ENCODE peak calls at places on chromosome 9, in four cellular contexts. C is K562, W is HepG2, Q is SK-N-SH. P is an unnamed sample.

GRCh38 chr9:26243722-26244121 is 565.5 kb upstream of the TUSC1 start:
- DNase-seq in C (no peak), W (no peak), Q (no peak), P (no peak)

GRCh38 chr9:38484076-38484637 is 59.9 kb upstream of the IGFBPL1 start:
- DNase-seq in C (no peak), W (no peak), Q (no peak), P (no peak)

GRCh38 chr9:120892748-120893584 is 16.0 kb upstream of the PHF19 start:
- DNase-seq in C (no peak), W (no peak), Q (no peak), P (no peak)

GRCh38 chr9:13665418-13666066 is 386.1 kb upstream of the MPDZ start:
- DNase-seq in C (peak; percentile 5), W (peak; percentile 15), Q (no peak), P (no peak)

GRCh38 chr9:88586452-88586851 is 51.5 kb downstream of the NXNL2 start:
- DNase-seq in C (no peak), W (no peak), Q (no peak), P (no peak)

GRCh38 chr9:34719021-34719768 is 9.3 kb upstream of the CCL21 start:
- DNase-seq in C (no peak), W (no peak), Q (no peak), P (no peak)

GRCh38 chr9:127077658-127077975 is 44.8 kb downstream of the ANGPTL2 start:
- DNase-seq in C (no peak), W (no peak), Q (no peak), P (no peak)

GRCh38 chr9:72978724-72979123 is 25.9 kb upstream of the ALDH1A1 start:
- DNase-seq in C (no peak), W (no peak), Q (no peak), P (no peak)

GRCh38 chr9:93090091-93090655 is 5.8 kb upstream of the CARD19 start:
- DNase-seq in C (no peak), W (no peak), Q (no peak), P (no peak)

GRCh38 chr9:127444921-127445850 is 6.0 kb downstream of the RPL12 start:
- DNase-seq in C (no peak), W (no peak), Q (no peak), P (no peak)

GRCh38 chr9:73683862-73684591 is 532.4 kb downstream of the ANXA1 start:
- DNase-seq in C (no peak), W (peak; percentile 55), Q (peak; percentile 1), P (no peak)

GRCh38 chr9:127776919-127777280 is 1.6 kb downstream of the SH2D3C start:
- DNase-seq in C (no peak), W (no peak), Q (no peak), P (no peak)

GRCh38 chr9:77582572-77583365 is 65.4 kb downstream of the GNA14 start:
- DNase-seq in C (no peak), W (no peak), Q (no peak), P (no peak)

GRCh38 chr9:13857521-13857920 is 456.4 kb downstream of the NFIB start:
- DNase-seq in C (no peak), W (no peak), Q (no peak), P (no peak)

GRCh38 chr9:96449844-96450612 is at the start of gene HABP4:
- DNase-seq in C (peak; percentile 99), W (peak; percentile 87), Q (peak; percentile 97), P (peak; percentile 48)

GRCh38 chr9:78074385-78075291 is 43.0 kb upstream of the GNAQ start:
- DNase-seq in C (no peak), W (no peak), Q (no peak), P (no peak)

GRCh38 chr9:31671011-31671410 is 713.4 kb upstream of the ACO1 start:
- DNase-seq in C (no peak), W (no peak), Q (no peak), P (no peak)

DNA sequence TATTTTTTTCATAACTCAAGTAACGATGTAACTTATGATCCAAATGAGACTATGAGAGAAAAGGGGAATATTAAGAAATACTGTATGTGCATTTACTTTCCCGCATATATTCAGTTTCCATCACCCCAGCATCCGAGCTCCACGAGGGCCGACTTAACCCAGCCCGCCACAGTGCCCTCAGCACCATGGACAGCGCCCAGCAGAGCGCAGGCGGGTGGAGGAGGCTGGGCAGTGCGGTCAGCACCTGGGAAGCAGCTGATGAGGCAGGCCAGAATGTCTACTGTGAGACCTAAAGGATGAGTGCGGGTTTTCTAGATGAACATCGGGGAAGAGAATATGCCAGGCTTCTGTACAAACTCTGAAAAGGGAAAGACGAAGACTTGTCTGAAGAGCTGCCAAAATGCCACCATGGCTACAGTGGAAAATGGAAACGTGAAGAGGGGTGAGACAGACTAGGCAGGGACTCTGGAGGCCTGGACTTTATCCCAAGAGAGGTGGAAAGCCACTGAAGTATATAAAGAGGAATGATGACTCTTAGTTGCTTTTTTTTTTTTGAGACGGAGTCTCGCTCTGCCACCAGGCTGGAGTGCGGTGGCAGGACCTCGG is 34.5 kb upstream of the MED27 start:
- DNase-seq in C (peak; percentile 68), W (peak; percentile 40), Q (no peak), P (no peak)
- TF ChIP-seq SMC3 in C (no peak), W (no peak), Q (no peak), P (no peak)

GRCh38 chr9:7081065-7081600 is 323.4 kb downstream of the KDM4C start:
- DNase-seq in C (no peak), W (no peak), Q (no peak), P (no peak)
- TF ChIP-seq JUND in C (no peak), W (no peak), Q (no peak), P (no peak)

DNA sequence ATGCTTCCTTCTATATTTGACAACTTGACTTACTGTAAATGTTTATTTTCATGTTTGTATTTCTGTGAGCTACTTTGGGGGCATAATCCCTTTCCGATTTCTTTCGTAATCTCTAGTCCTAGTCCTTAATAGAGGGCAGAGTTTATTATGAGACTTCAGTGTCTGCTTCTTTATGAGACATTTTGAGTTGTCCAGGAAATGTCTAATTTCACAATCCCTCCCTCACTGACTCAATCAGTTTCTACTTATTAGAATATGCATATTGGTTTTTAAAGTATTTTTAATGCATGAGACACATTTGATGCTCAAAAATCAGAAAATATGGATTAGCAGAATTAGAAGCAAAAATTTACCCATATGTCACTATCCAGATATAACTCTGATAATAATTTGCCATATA is 160.9 kb downstream of the FOCAD start:
- DNase-seq in C (no peak), W (no peak), Q (no peak), P (no peak)
- TF ChIP-seq SMC3 in C (no peak), W (no peak), Q (no peak), P (no peak)

DNA sequence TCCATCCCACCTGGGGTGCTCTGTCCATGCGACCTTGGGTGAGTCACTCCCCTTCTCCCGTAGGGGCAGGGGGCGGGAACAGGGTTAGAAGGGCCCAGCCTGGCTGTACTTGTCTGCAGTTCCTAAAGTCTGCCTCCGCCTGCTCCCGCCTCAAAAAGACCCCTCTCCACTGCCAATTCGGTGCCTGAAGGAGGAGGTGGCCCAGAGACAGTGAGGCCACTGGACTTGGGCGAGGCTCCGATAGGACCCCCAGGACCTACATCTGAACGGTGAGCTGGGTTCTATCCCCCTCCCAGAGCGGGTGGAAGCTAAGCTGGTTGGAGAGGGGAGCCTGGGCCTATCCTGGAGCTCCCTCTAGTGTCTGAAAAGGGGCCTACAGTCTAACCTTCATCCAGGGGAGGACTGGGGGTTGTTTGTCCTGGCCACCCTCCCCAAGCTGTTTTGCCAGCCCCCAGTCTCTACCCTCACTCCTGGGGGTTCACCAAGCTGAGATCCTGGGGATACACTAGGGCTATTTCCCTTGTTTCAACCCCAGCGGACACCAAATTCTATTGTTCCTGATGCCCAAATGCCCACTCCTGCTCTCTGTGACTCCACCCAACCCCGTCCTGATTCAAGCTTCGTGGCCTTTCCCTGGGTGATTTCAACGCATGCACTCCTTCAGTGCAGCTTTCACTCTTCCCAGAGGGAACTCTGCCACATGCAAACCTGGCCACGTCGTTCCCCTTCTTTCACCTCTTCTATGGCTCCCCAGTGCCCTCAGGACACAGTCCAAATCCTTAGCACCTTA is 6.1 kb upstream of the CRB2 start:
- DNase-seq in C (peak; percentile 89), W (peak; percentile 50), Q (peak; percentile 90), P (no peak)
- TF ChIP-seq JUND in C (no peak), W (peak; percentile 18), Q (no peak), P (no peak)

DNA sequence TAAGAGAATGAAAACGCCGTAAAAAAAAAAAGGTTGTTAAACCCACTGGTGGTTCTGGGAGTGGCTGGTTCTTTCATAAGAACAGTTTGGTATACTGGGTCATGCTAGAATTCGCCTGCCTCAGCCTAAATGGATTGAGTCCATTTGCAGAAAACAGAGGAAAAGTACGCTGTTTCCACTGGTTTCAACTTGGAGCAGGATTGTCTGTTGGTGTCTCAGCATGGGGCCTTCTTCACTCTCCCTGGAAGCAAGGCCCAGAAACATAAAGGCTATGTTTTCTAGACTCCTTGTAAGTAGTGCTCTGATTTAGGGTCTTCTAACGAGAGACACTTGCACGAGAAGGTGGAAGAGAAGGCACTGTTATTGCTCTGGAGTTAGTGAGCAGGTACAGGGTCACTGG is 116.9 kb upstream of the MTAP start:
- DNase-seq in C (no peak), W (no peak), Q (no peak), P (no peak)
- TF ChIP-seq SMC3 in C (no peak), W (no peak), Q (no peak), P (no peak)